ENCODE peak calls at places on chromosome 5, in five cellular contexts. N is SJSA1; A is stimulated activated CD8-positive, alpha-beta memory T cell treated with anti-CD3 and anti-CD28 coated beads, Interleukin-12 subunit alpha, Interleukin-12 subunit beta, amount 100 ng/mL, for 1 hour; L is stimulated activated CD4-positive, alpha-beta T cell treated with anti-CD3 and anti-CD28 coated beads, Interleukin-15, amount 100 ng/mL, for 1 hour; X is pancreas. P is an unnamed sample.

GRCh38 chr5:135344351-135344750 is 54.7 kb downstream of the MACROH2A1 start:
- DNase-seq in N (no peak), L (no peak), X (no peak), A (no peak), P (no peak)

GRCh38 chr5:16773990-16774389 is 157.2 kb upstream of the RETREG1 start:
- DNase-seq in L (no peak), A (no peak), N (no peak), X (peak; percentile 69), P (no peak)

GRCh38 chr5:60415443-60415842 is 284.5 kb downstream of the DEPDC1B start:
- DNase-seq in X (no peak), L (no peak), A (no peak), N (no peak), P (no peak)

GRCh38 chr5:59503223-59503622 is 390.3 kb downstream of the PDE4D start:
- DNase-seq in N (no peak), X (no peak), A (no peak), L (no peak), P (no peak)

GRCh38 chr5:98827161-98827560 is 53.7 kb downstream of the RGMB start:
- DNase-seq in A (no peak), L (no peak), X (peak; percentile 20), N (no peak), P (peak; percentile 13)

GRCh38 chr5:20088361-20088760 is 100.4 kb upstream of the CDH18 start:
- DNase-seq in A (no peak), N (no peak), L (no peak), X (no peak), P (no peak)

GRCh38 chr5:1027631-1028441 is 19.2 kb downstream of the NKD2 start:
- DNase-seq in A (no peak), X (no peak), N (no peak), L (no peak), P (no peak)

GRCh38 chr5:27308151-27308550 is 269.8 kb upstream of the CDH9 start:
- DNase-seq in A (no peak), X (no peak), L (no peak), N (no peak), P (peak; percentile 20)

GRCh38 chr5:159582756-159583523 is 252.7 kb upstream of the IL12B start:
- DNase-seq in L (no peak), X (no peak), N (no peak), A (no peak), P (no peak)

GRCh38 chr5:126519637-126520592 is 75.1 kb downstream of the ALDH7A1 start:
- DNase-seq in A (no peak), L (no peak), N (no peak), X (no peak), P (no peak)

GRCh38 chr5:119470851-119471451 is 18.7 kb downstream of the HSD17B4 start:
- DNase-seq in N (no peak), L (no peak), X (no peak), A (no peak), P (no peak)

GRCh38 chr5:55344392-55344992 is 36.7 kb downstream of the MTREX start:
- DNase-seq in N (peak; percentile 54), X (peak; percentile 64), L (peak; percentile 9), A (peak; percentile 22), P (no peak)

GRCh38 chr5:82793808-82794419 is 283.3 kb downstream of the TMEM167A start:
- DNase-seq in A (peak; percentile 8), N (no peak), L (no peak), X (peak; percentile 21), P (no peak)

GRCh38 chr5:38107096-38107495 is 151.3 kb upstream of the EGFLAM start:
- DNase-seq in N (no peak), L (no peak), A (no peak), X (no peak), P (no peak)

GRCh38 chr5:147961208-147961749 is 54.9 kb upstream of the C5orf46 start:
- DNase-seq in A (no peak), N (no peak), X (no peak), L (no peak), P (no peak)

GRCh38 chr5:91272858-91273257 is 110.3 kb downstream of the ARRDC3 start:
- DNase-seq in X (no peak), A (no peak), N (no peak), L (no peak), P (no peak)

GRCh38 chr5:1763960-1764605 is 35.6 kb downstream of the MRPL36 start:
- DNase-seq in L (no peak), N (peak; percentile 39), A (no peak), X (no peak), P (no peak)

GRCh38 chr5:128213340-128213739 is 129.8 kb downstream of the SLC12A2 start:
- DNase-seq in A (no peak), L (no peak), X (peak; percentile 60), N (peak; percentile 68), P (no peak)

P was measured in epithelial cell of proximal tubule.